ENCODE peak calls at places on chromosomes 1 and 21, in six cellular contexts. T is heart left ventricle, U is sigmoid colon, P is body of pancreas, L is IMR-90, N is breast epithelium. Y is an unnamed sample.

GRCh38 chr1:114352797-114353196 is 158.2 kb downstream of the TRIM33 start:
- DNase-seq in T (no peak), U (no peak), P (no peak), L (no peak), N (no peak), Y (no peak)

GRCh38 chr1:63843884-63844283 is 70.1 kb downstream of the ROR1 start:
- DNase-seq in T (no peak), U (no peak), P (no peak), L (no peak), N (no peak), Y (no peak)

GRCh38 chr1:192539450-192540132 is 36.0 kb upstream of the RGS1 start:
- DNase-seq in T (no peak), U (no peak), P (no peak), L (peak; percentile 98), N (peak; percentile 41), Y (no peak)

GRCh38 chr21:44773291-44773932 is 28.2 kb downstream of the UBE2G2 start:
- DNase-seq in T (no peak), U (no peak), P (no peak), L (no peak), N (no peak), Y (peak; percentile 92)

GRCh38 chr1:118247593-118247992 is 62.6 kb upstream of the SPAG17 start:
- DNase-seq in T (no peak), U (no peak), P (no peak), L (peak; percentile 10), N (no peak), Y (no peak)

GRCh38 chr21:43935711-43936110 is 70.7 kb downstream of the AGPAT3 start:
- DNase-seq in T (no peak), U (no peak), P (no peak), L (no peak), N (no peak), Y (peak; percentile 61)

GRCh38 chr1:16254263-16254948 is 17.4 kb upstream of the CPLANE2 start:
- DNase-seq in T (no peak), U (no peak), P (no peak), L (peak; percentile 68), N (no peak), Y (no peak)

GRCh38 chr1:41313661-41314131 is 47.5 kb upstream of the FOXO6 start:
- DNase-seq in T (no peak), U (no peak), P (peak; percentile 26), L (no peak), N (no peak), Y (peak; percentile 8)

GRCh38 chr1:183780159-183780558 is 24.8 kb upstream of the RGL1 start:
- DNase-seq in T (no peak), U (no peak), P (no peak), L (no peak), N (no peak), Y (no peak)

GRCh38 chr1:112011231-112011630 is 21.8 kb upstream of the KCND3 start:
- DNase-seq in T (no peak), U (peak; percentile 76), P (no peak), L (peak; percentile 29), N (no peak), Y (peak; percentile 64)

GRCh38 chr1:247421074-247421473 is 5.1 kb downstream of the NLRP3 start:
- DNase-seq in T (no peak), U (no peak), P (no peak), L (no peak), N (no peak), Y (no peak)

GRCh38 chr1:95323117-95323516 is 89.1 kb downstream of the RWDD3 start:
- DNase-seq in T (no peak), U (no peak), P (no peak), L (no peak), N (no peak), Y (no peak)

GRCh38 chr1:151166506-151166956 is 587 bp downstream of the SCNM1 start:
- DNase-seq in T (no peak), U (peak; percentile 72), P (no peak), L (peak; percentile 73), N (no peak), Y (peak; percentile 23)

GRCh38 chr1:44620072-44620471 is 54.2 kb downstream of the TMEM53 start:
- DNase-seq in T (no peak), U (no peak), P (no peak), L (no peak), N (no peak), Y (no peak)

GRCh38 chr1:204074274-204075115 is 1.6 kb downstream of the SOX13 start:
- DNase-seq in T (peak; percentile 84), U (peak; percentile 90), P (peak; percentile 71), L (peak; percentile 52), N (no peak), Y (peak; percentile 85)

GRCh38 chr1:159203621-159204020 is 1.1 kb upstream of the ACKR1 start:
- DNase-seq in T (no peak), U (no peak), P (no peak), L (no peak), N (no peak), Y (no peak)

GRCh38 chr1:195740862-195741261 is 867.4 kb downstream of the KCNT2 start:
- DNase-seq in T (no peak), U (no peak), P (no peak), L (peak; percentile 64), N (no peak), Y (no peak)

GRCh38 chr1:32239790-32240139 is 7.3 kb upstream of the FAM167B start:
- DNase-seq in T (no peak), U (peak; percentile 65), P (peak; percentile 41), L (no peak), N (no peak), Y (peak; percentile 36)

GRCh38 chr1:214264196-214264595 is 16.8 kb upstream of the SMYD2 start:
- DNase-seq in T (no peak), U (no peak), P (no peak), L (no peak), N (no peak), Y (no peak)

GRCh38 chr1:208499601-208500000 is 255.4 kb upstream of the PLXNA2 start:
- DNase-seq in T (no peak), U (no peak), P (no peak), L (no peak), N (no peak), Y (no peak)

GRCh38 chr1:153670257-153670858 is 435 bp downstream of the ILF2 start:
- DNase-seq in T (no peak), U (no peak), P (no peak), L (no peak), N (no peak), Y (no peak)

GRCh38 chr1:218350909-218351616 is 5.9 kb downstream of the TGFB2 start:
- DNase-seq in T (no peak), U (no peak), P (no peak), L (peak; percentile 89), N (no peak), Y (no peak)

GRCh38 chr1:173175514-173176146 is 31.5 kb downstream of the TNFSF4 start:
- DNase-seq in T (no peak), U (no peak), P (no peak), L (peak; percentile 70), N (no peak), Y (no peak)

GRCh38 chr1:66758247-66758755 is 6.0 kb downstream of the DYNLT5 start:
- DNase-seq in T (peak; percentile 8), U (no peak), P (no peak), L (peak; percentile 31), N (no peak), Y (no peak)

GRCh38 chr1:54221113-54221834 is 21.3 kb downstream of the MRPL37 start:
- DNase-seq in T (no peak), U (no peak), P (no peak), L (no peak), N (no peak), Y (no peak)
- TF ChIP-seq POLR2A in T (no peak), U (no peak), P (no peak), L (no peak), N (no peak), Y (no peak)

DNA sequence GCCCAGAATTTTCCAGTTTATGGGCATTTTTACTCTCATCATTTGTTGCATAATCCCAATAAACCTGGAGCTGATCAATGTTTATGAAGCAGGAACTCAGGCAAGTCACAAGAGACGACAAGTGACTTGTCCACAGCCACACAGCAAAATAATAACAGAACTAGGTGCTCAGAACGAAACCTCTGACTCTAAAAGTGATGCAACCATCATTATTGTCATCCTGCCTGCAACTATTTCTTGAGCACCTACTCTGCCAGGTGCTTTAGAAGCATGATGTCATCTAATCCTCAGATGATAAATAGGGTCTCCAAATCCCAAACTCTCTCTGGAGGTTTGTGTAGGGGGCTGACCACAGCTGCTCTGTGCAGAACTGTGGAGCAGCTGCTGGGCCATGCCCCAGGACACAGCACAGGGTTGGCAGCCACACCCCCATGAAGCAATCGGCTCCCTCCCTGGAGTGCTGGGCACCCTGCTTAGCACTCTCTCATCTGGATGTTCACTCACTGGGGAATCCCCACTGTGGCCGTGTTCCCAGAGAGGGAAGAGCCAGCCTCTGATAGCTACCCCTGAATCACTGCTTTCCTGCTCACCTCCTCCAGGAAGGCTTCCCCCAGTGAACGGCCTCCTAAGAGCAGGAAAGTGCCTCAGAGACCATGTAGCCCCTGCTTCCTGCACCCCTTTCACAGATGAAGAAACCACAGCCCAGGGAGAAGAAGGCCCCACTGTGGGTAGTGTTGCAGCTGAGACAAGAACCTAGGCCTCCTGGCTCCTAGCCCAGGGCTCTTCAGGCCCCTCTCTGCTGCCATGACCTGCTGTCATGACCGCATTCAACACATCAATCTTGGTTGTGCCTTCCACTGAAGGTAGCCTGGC is 2.1 kb downstream of the TTC22 start:
- DNase-seq in T (no peak), U (peak; percentile 58), P (peak; percentile 47), L (peak; percentile 36), N (no peak), Y (no peak)
- H3K4me3 ChIP-seq in T (no peak overlapping the region), U (no peak overlapping the region), P (no peak overlapping the region), L (no peak overlapping the region), N (peak overlapping the region; percentile 65), Y (no peak overlapping the region)

DNA sequence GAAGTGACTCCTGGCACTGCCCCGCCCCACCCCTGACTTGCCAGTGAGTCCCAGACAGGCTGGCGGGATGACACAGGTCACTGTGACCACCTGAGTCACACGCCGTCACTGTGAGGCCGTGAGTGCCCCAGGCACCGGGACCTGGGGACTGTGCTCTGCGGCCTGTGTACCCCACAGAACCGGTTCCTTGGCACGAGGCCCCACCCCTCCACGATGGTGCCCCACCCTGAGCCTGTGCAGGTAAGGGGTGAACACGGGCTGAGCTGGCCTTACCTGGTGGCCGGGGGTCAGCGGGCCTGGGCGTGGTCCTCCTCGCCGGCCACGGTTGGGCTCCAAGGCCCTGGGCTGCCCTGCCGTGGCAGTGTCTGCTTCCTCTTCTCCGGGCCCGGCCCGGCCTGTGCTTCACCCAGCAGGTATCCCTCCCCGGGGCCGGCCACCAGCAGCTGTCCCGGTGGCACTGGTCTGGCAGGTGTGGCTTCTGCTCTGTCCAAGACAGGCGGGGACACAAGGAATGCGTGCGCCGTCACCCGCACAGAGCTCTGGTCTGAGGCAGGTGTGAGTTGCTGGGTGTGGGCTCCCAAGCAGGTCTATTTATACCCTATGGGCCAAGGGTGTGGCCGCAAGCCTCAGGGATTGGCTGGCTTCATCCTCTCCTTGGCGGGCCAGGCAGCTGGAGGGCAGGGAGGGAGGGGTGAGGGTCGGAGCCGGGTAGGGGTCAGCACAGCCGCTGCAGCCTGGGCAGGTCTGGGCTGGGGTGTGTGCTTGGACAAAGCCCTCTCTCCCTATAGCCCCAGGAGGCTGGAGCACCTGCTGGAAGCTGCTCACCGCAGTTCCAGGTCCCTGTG is at the start of gene RNF223:
- DNase-seq in T (no peak), U (no peak), P (peak; percentile 73), L (no peak), N (peak; percentile 89), Y (no peak)
- H3K27ac ChIP-seq in T (no peak within 1 kb of the TSS), U (no peak within 1 kb of the TSS), P (peak within 1 kb of the TSS; percentile 21), L (no peak within 1 kb of the TSS), N (peak within 1 kb of the TSS; percentile 91), Y (no peak within 1 kb of the TSS)

GRCh38 chr1:8862528-8862927 is 16.0 kb downstream of the ENO1 start:
- DNase-seq in T (no peak), U (no peak), P (no peak), L (no peak), N (no peak), Y (no peak)
- TF ChIP-seq POLR2A in T (no peak), U (no peak), P (no peak), L (no peak), N (no peak), Y (no peak)

Y was measured in thyroid gland.